ENCODE peak calls at places on chromosome 4, in six cellular contexts. U is HCT116, R is body of pancreas, J is transverse colon, G is stomach, H is adrenal gland. N is an unnamed sample.

GRCh38 chr4:4985844-4986243 is 33.4 kb downstream of the CYTL1 start:
- DNase-seq in U (no peak), R (no peak), J (no peak), G (no peak), H (no peak), N (no peak)

GRCh38 chr4:19047481-19047880 is 1025.9 kb upstream of the LCORL start:
- DNase-seq in U (no peak), R (no peak), J (no peak), G (no peak), H (no peak), N (no peak)

GRCh38 chr4:11507920-11508319 is 79.2 kb upstream of the HS3ST1 start:
- DNase-seq in U (no peak), R (peak), J (no peak), G (peak), H (no peak), N (no peak)

GRCh38 chr4:118265312-118266144 is 87.3 kb downstream of the PRSS12 start:
- DNase-seq in U (no peak), R (peak), J (peak), G (peak), H (no peak), N (no peak)

GRCh38 chr4:113766882-113767281 is 5.3 kb upstream of the CAMK2D start:
- DNase-seq in U (no peak), R (no peak), J (no peak), G (no peak), H (no peak), N (no peak)

GRCh38 chr4:10762541-10762940 is 78.0 kb upstream of the CLNK start:
- DNase-seq in U (no peak), R (no peak), J (no peak), G (no peak), H (no peak), N (no peak)

GRCh38 chr4:14701896-14702295 is 300.4 kb upstream of the CPEB2 start:
- DNase-seq in U (no peak), R (peak), J (no peak), G (peak), H (peak), N (no peak)

GRCh38 chr4:13750594-13750993 is 123.1 kb upstream of the BOD1L1 start:
- DNase-seq in U (no peak), R (no peak), J (no peak), G (no peak), H (no peak), N (no peak)

GRCh38 chr4:68708566-68708965 is 38.1 kb upstream of the UGT2B15 start:
- DNase-seq in U (no peak), R (no peak), J (no peak), G (no peak), H (no peak), N (no peak)

GRCh38 chr4:98516441-98517323 is 141.7 kb downstream of the TSPAN5 start:
- DNase-seq in U (no peak), R (no peak), J (no peak), G (no peak), H (no peak), N (no peak)

GRCh38 chr4:75673959-75674328 is 733 bp upstream of the G3BP2 start:
- DNase-seq in U (no peak), R (no peak), J (no peak), G (no peak), H (no peak), N (no peak)

GRCh38 chr4:19382993-19383392 is 868.7 kb upstream of the SLIT2 start:
- DNase-seq in U (no peak), R (no peak), J (no peak), G (no peak), H (no peak), N (no peak)

GRCh38 chr4:113452868-113453620 is 308.5 kb downstream of the CAMK2D start:
- DNase-seq in U (no peak), R (no peak), J (no peak), G (no peak), H (no peak), N (no peak)

GRCh38 chr4:56668267-56668666 is 12.8 kb downstream of the HOPX start:
- DNase-seq in U (peak), R (no peak), J (peak), G (no peak), H (no peak), N (no peak)

GRCh38 chr4:76504613-76505465 is 69.8 kb downstream of the SHROOM3 start:
- DNase-seq in U (peak), R (no peak), J (no peak), G (no peak), H (no peak), N (no peak)

GRCh38 chr4:77471821-77472495 is 133.7 kb upstream of the CXCL13 start:
- DNase-seq in U (no peak), R (no peak), J (no peak), G (peak), H (no peak), N (no peak)

GRCh38 chr4:103915224-103915869 is 195.6 kb upstream of the TACR3 start:
- DNase-seq in U (peak), R (no peak), J (no peak), G (no peak), H (no peak), N (no peak)

GRCh38 chr4:169993531-169993930 is 32.7 kb downstream of the MFAP3L start:
- DNase-seq in U (no peak), R (no peak), J (no peak), G (no peak), H (no peak), N (no peak)

GRCh38 chr4:14308229-14308651 is 680.7 kb upstream of the BOD1L1 start:
- DNase-seq in U (no peak), R (peak), J (no peak), G (peak), H (no peak), N (no peak)

GRCh38 chr4:101020956-101021355 is 326.4 kb downstream of the PPP3CA start:
- DNase-seq in U (peak), R (no peak), J (no peak), G (no peak), H (no peak), N (no peak)

GRCh38 chr4:55181606-55182005 is 56.2 kb upstream of the KDR start:
- DNase-seq in U (no peak), R (no peak), J (no peak), G (no peak), H (no peak), N (no peak)

GRCh38 chr4:122873146-122873545 is 46.5 kb downstream of the FGF2 start:
- DNase-seq in U (no peak), R (no peak), J (no peak), G (no peak), H (no peak), N (no peak)

GRCh38 chr4:60195256-60195655 is 1004.9 kb upstream of the ADGRL3 start:
- DNase-seq in U (no peak), R (no peak), J (no peak), G (no peak), H (no peak), N (no peak)

GRCh38 chr4:22744478-22745062 is 51.8 kb downstream of the GBA3 start:
- DNase-seq in U (no peak), R (no peak), J (no peak), G (no peak), H (no peak), N (no peak)

GRCh38 chr4:103410401-103410800 is 212.3 kb upstream of the CENPE start:
- DNase-seq in U (no peak), R (no peak), J (no peak), G (no peak), H (no peak), N (no peak)

GRCh38 chr4:52028970-52029369 is 8.8 kb upstream of the LRRC66 start:
- DNase-seq in U (no peak), R (no peak), J (no peak), G (no peak), H (no peak), N (no peak)

GRCh38 chr4:118313098-118313497 is 39.7 kb downstream of the PRSS12 start:
- DNase-seq in U (no peak), R (no peak), J (no peak), G (no peak), H (no peak), N (no peak)

GRCh38 chr4:24968992-24969391 is 56.1 kb upstream of the CCDC149 start:
- DNase-seq in U (no peak), R (no peak), J (no peak), G (no peak), H (no peak), N (no peak)

GRCh38 chr4:87410669-87411068 is 11.7 kb upstream of the NUDT9 start:
- DNase-seq in U (no peak), R (no peak), J (no peak), G (no peak), H (no peak), N (no peak)

GRCh38 chr4:16757080-16757521 is 141.3 kb downstream of the LDB2 start:
- DNase-seq in U (no peak), R (no peak), J (no peak), G (no peak), H (no peak), N (no peak)

GRCh38 chr4:151418385-151418784 is 9.4 kb downstream of the FHIP1A start:
- DNase-seq in U (peak), R (peak), J (no peak), G (no peak), H (no peak), N (no peak)

GRCh38 chr4:7513731-7514130 is 79.0 kb upstream of the PSAPL1 start:
- DNase-seq in U (no peak), R (no peak), J (no peak), G (no peak), H (no peak), N (no peak)

GRCh38 chr4:74058048-74058651 is 19.7 kb upstream of the CXCL3 start:
- DNase-seq in U (no peak), R (no peak), J (no peak), G (no peak), H (no peak), N (no peak)

GRCh38 chr4:17030543-17030942 is 132.1 kb upstream of the LDB2 start:
- DNase-seq in U (peak), R (no peak), J (no peak), G (no peak), H (no peak), N (peak)

GRCh38 chr4:6443035-6444023 is 29.1 kb downstream of the PPP2R2C start:
- DNase-seq in U (no peak), R (no peak), J (no peak), G (no peak), H (peak), N (no peak)

DNA sequence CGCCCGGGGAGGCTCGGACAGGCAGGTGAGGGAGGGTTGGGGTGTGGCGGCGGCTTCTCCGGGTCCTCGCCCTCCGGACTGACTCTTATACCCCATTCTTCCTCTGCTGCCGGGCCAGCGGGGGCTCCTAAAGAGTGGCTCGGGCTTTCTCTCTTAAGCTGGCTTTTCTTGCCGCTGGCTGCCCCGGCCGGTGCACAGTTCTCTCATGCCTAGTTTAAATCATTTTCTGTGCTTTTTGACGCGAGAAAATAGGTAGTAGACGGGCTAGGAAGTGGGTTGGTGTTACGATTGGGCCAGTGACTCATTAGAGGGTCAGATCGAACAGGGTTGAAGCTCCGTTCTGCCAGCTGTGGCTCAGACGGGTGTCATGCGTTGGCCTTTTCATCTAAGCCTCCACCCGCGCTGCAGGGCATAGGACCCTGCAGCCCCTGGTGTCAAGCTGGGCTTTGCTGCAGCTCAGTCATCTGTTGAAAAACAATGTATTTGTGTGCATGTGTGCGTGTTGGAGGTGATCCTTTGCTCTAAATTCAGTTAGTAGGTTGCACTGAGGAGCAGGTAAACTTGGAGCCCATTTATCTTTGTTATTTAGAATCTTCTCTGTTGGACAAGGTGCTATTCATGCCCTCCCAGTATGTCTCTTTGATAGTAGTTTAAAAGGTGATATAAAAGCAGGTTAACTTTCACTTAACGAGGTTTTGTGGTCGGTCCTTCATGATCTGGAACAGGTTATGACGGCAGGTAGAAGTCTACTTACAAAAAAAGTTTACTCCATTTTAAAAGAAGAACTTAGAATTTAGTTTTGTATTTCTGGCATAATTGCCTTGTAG is 792 bp downstream of the BMP2K start:
- DNase-seq in U (peak), R (peak), J (peak), G (peak), H (peak), N (peak)
- TF ChIP-seq POLR2A in U (no peak), R (no peak), J (peak), G (no peak), H (no peak), N (no peak)

GRCh38 chr4:99668472-99668871 is 10.8 kb upstream of the C4orf54 start:
- DNase-seq in U (no peak), R (peak), J (no peak), G (no peak), H (peak), N (no peak)

GRCh38 chr4:99669084-99669483 is 11.5 kb upstream of the C4orf54 start:
- DNase-seq in U (no peak), R (no peak), J (no peak), G (no peak), H (no peak), N (no peak)

GRCh38 chr4:99664703-99665102 is 7.1 kb upstream of the C4orf54 start:
- DNase-seq in U (no peak), R (no peak), J (no peak), G (no peak), H (no peak), N (no peak)

GRCh38 chr4:99665981-99666380 is 8.4 kb upstream of the C4orf54 start:
- DNase-seq in U (no peak), R (no peak), J (no peak), G (no peak), H (no peak), N (no peak)

GRCh38 chr4:99670409-99671073 is 12.9 kb upstream of the C4orf54 start:
- DNase-seq in U (no peak), R (no peak), J (no peak), G (no peak), H (no peak), N (no peak)
- TF ChIP-seq CTCF in U (no peak), R (no peak), J (no peak), G (no peak), H (no peak), N (no peak)

GRCh38 chr4:147833254-147833653 is 101.4 kb downstream of the ARHGAP10 start:
- DNase-seq in U (no peak), R (no peak), J (no peak), G (no peak), H (no peak), N (no peak)

GRCh38 chr4:147831452-147832192 is 99.7 kb downstream of the ARHGAP10 start:
- DNase-seq in U (peak), R (peak), J (peak), G (no peak), H (peak), N (no peak)

GRCh38 chr4:147833741-147834140 is 101.9 kb downstream of the ARHGAP10 start:
- DNase-seq in U (no peak), R (no peak), J (no peak), G (no peak), H (no peak), N (no peak)

GRCh38 chr4:147836807-147837206 is 104.9 kb downstream of the ARHGAP10 start:
- DNase-seq in U (no peak), R (no peak), J (no peak), G (no peak), H (no peak), N (no peak)

GRCh38 chr4:147834480-147834879 is 102.6 kb downstream of the ARHGAP10 start:
- DNase-seq in U (no peak), R (no peak), J (no peak), G (no peak), H (no peak), N (no peak)
- H3K27ac ChIP-seq in U (no peak), R (no peak), J (peak), G (no peak), H (no peak), N (peak)

DNA sequence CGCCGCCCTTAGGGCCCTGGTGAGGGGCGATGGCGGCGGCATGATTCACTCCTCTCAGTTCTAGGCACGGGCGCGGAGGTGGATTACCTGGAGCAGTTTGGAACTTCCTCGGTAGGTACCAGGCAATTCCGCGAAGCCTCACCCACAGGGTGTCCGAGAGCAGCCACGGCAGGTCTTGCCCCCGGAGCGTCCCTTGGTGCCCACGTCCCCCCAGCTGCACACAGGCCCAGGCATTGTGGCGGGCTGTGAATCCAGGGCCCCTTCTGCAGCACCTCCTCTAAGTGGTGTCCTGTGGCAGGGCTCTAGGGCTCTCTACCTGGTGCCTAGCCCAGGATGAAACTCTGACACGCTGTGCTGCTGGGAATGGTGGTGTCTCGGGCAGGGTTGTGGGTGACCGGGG is 13.9 kb downstream of the TACC3 start:
- DNase-seq in U (no peak), R (no peak), J (no peak), G (no peak), H (no peak), N (no peak)
- TF ChIP-seq POLR2A in U (no peak), R (no peak), J (no peak), G (no peak), H (no peak), N (no peak)

GRCh38 chr4:39383690-39384089 is 17.5 kb upstream of the RFC1 start:
- DNase-seq in U (no peak), R (no peak), J (no peak), G (no peak), H (no peak), N (no peak)
- TF ChIP-seq CTCF in U (peak), R (no peak), J (no peak), G (no peak), H (no peak), N (no peak)

GRCh38 chr4:158808399-158808798 is 39.6 kb downstream of the FNIP2 start:
- DNase-seq in U (no peak), R (no peak), J (no peak), G (no peak), H (no peak), N (no peak)
- H3K27ac ChIP-seq in U (no peak), R (no peak), J (peak), G (peak), H (peak), N (no peak)

DNA sequence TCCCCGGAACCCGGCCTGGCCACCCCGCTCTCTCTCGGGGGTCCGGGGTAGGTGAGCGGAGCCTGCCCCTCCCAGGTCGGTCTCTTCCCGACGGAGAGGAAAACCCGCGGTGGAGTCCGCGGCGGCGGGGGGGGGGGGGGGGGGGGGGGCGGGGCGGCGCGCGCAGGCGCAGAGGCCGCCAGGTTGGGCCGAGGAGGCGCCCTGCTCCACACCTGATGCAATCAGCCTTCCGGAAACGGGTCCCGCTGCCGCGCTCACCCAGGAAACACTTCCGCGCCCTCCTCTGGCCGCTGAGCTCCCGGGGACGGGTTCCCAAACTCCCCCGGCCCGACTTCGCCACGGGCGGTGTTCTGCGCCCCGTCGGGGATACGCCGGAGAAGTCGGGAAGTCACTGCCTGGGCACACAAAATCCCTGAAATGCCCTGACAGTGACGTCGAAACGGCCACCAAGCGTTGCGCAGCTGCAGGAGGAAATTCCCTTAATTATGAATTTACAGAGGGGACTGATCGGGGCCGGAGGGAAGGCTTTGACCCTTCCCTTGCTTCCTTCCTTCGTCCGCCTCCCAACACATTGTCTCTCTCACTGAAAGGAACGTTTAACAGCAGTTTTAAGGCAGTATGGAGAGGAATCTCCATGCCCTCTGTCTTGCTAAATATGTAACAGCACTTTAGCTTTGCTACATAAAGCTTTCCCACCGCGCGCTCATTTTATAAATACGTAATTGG is 2.1 kb upstream of the APBB2 start:
- DNase-seq in U (peak), R (peak), J (peak), G (peak), H (peak), N (peak)
- TF ChIP-seq POLR2A in U (peak), R (peak), J (peak), G (no peak), H (peak), N (no peak)

GRCh38 chr4:109658871-109659410 is 44.3 kb downstream of the CASP6 start:
- DNase-seq in U (no peak), R (no peak), J (no peak), G (no peak), H (no peak), N (no peak)
- TF ChIP-seq CTCF in U (no peak), R (no peak), J (no peak), G (no peak), H (no peak), N (no peak)

N was measured in uterus.